ENCODE peak calls at places on chromosomes 4 and X, in ten cellular contexts. W, U, I, Q, S, J, B, K, R and M are unnamed samples. For H4K20me1, the result is how much of the 10 kb centered on the place peaks cover.

GRCh38 chrX:356385-357034 is 30.2 kb downstream of the PPP2R3B start:
- DNase-seq in W (peak), U (no peak), I (peak), Q (no peak), S (no peak), J (no peak), B (peak), K (peak), R (no peak), M (no peak)

GRCh38 chr4:108685036-108685686 is 34.8 kb downstream of the OSTC start:
- DNase-seq in W (peak), U (no peak), I (no peak), Q (no peak), S (no peak), J (no peak), B (no peak), K (no peak), R (peak), M (no peak)

GRCh38 chrX:108380222-108380621 is 58.0 kb downstream of the COL4A6 start:
- DNase-seq in W (no peak), U (no peak), I (no peak), Q (no peak), S (no peak), J (no peak), B (no peak), K (no peak), R (no peak), M (no peak)

GRCh38 chrX:120120223-120120622 is 4.5 kb upstream of the RHOXF1 start:
- DNase-seq in W (peak), U (no peak), I (peak), Q (no peak), S (no peak), J (no peak), B (peak), K (peak), R (no peak), M (no peak)

GRCh38 chr4:101075536-101075935 is 271.8 kb downstream of the PPP3CA start:
- DNase-seq in W (no peak), U (no peak), I (no peak), Q (no peak), S (no peak), J (no peak), B (no peak), K (no peak), R (no peak), M (no peak)

GRCh38 chr4:153641532-153641931 is 42.5 kb upstream of the TLR2 start:
- DNase-seq in W (no peak), U (no peak), I (no peak), Q (no peak), S (no peak), J (no peak), B (peak), K (no peak), R (no peak), M (no peak)

GRCh38 chr4:148273501-148273986 is 168.7 kb downstream of the NR3C2 start:
- DNase-seq in W (no peak), U (no peak), I (no peak), Q (no peak), S (no peak), J (no peak), B (no peak), K (no peak), R (no peak), M (no peak)

GRCh38 chr4:56215138-56215793 is 172.0 kb downstream of the AASDH start:
- DNase-seq in W (peak), U (no peak), I (no peak), Q (no peak), S (no peak), J (no peak), B (peak), K (peak), R (no peak), M (no peak)

GRCh38 chrX:17830211-17830610 is 30.9 kb downstream of the RAI2 start:
- DNase-seq in W (no peak), U (no peak), I (no peak), Q (no peak), S (no peak), J (no peak), B (no peak), K (no peak), R (no peak), M (no peak)

GRCh38 chr4:144948009-144948408 is 150.0 kb downstream of the ANAPC10 start:
- DNase-seq in W (peak), U (peak), I (no peak), Q (no peak), S (no peak), J (no peak), B (no peak), K (peak), R (no peak), M (no peak)

GRCh38 chr4:6228158-6229067 is 28.1 kb upstream of the JAKMIP1 start:
- DNase-seq in W (no peak), U (no peak), I (no peak), Q (peak), S (no peak), J (no peak), B (no peak), K (no peak), R (no peak), M (no peak)

GRCh38 chr4:60450054-60450453 is 750.1 kb upstream of the ADGRL3 start:
- DNase-seq in W (no peak), U (no peak), I (no peak), Q (no peak), S (no peak), J (no peak), B (no peak), K (no peak), R (no peak), M (no peak)

GRCh38 chr4:88878624-88879023 is 178.4 kb downstream of the FAM13A start:
- DNase-seq in W (no peak), U (no peak), I (no peak), Q (no peak), S (no peak), J (no peak), B (no peak), K (no peak), R (no peak), M (no peak)

GRCh38 chr4:177016541-177017141 is 223.9 kb upstream of the VEGFC start:
- DNase-seq in W (peak), U (no peak), I (peak), Q (no peak), S (no peak), J (no peak), B (peak), K (no peak), R (peak), M (no peak)

GRCh38 chr4:2408401-2408958 is 10.0 kb downstream of the ZFYVE28 start:
- DNase-seq in W (no peak), U (no peak), I (no peak), Q (peak), S (no peak), J (peak), B (peak), K (no peak), R (no peak), M (no peak)

GRCh38 chrX:118346258-118347094 is 570 bp downstream of the WDR44 start:
- DNase-seq in W (no peak), U (peak), I (no peak), Q (no peak), S (no peak), J (peak), B (peak), K (no peak), R (peak), M (no peak)

GRCh38 chrX:72540318-72540717 is 32.3 kb downstream of the HDAC8 start:
- DNase-seq in W (peak), U (no peak), I (peak), Q (no peak), S (no peak), J (peak), B (peak), K (no peak), R (no peak), M (no peak)

GRCh38 chr4:93879919-93880318 is 51.4 kb downstream of the ATOH1 start:
- DNase-seq in W (no peak), U (no peak), I (no peak), Q (no peak), S (no peak), J (no peak), B (no peak), K (no peak), R (no peak), M (no peak)

GRCh38 chr4:101037249-101037648 is 310.1 kb downstream of the PPP3CA start:
- DNase-seq in W (peak), U (no peak), I (no peak), Q (no peak), S (no peak), J (no peak), B (no peak), K (no peak), R (no peak), M (peak)

GRCh38 chr4:83075271-83075670 is 39.3 kb downstream of the PLAC8 start:
- DNase-seq in W (peak), U (no peak), I (peak), Q (no peak), S (no peak), J (no peak), B (no peak), K (no peak), R (no peak), M (no peak)

GRCh38 chrX:9341305-9342201 is 123.3 kb upstream of the TBL1X start:
- DNase-seq in W (peak), U (peak), I (peak), Q (peak), S (no peak), J (peak), B (peak), K (peak), R (no peak), M (no peak)

GRCh38 chr4:63063765-63064164 is 1345.5 kb downstream of the TECRL start:
- DNase-seq in W (peak), U (no peak), I (no peak), Q (no peak), S (no peak), J (no peak), B (no peak), K (no peak), R (no peak), M (no peak)

GRCh38 chr4:86595426-86595805 is 1.3 kb downstream of the PTPN13 start:
- DNase-seq in W (peak), U (peak), I (peak), Q (no peak), S (no peak), J (no peak), B (peak), K (peak), R (peak), M (no peak)

GRCh38 chr4:26619784-26620183 is 35.9 kb downstream of the TBC1D19 start:
- DNase-seq in W (peak), U (no peak), I (peak), Q (no peak), S (no peak), J (no peak), B (peak), K (peak), R (peak), M (no peak)

GRCh38 chr4:141571793-141572192 is 64.6 kb upstream of the IL15 start:
- DNase-seq in W (no peak), U (no peak), I (no peak), Q (no peak), S (no peak), J (no peak), B (no peak), K (no peak), R (no peak), M (no peak)

GRCh38 chrX:133350751-133351150 is 64.5 kb downstream of the GPC4 start:
- DNase-seq in W (no peak), U (no peak), I (no peak), Q (no peak), S (no peak), J (no peak), B (no peak), K (no peak), R (no peak), M (no peak)

GRCh38 chr4:950136-951020 is 18.1 kb downstream of the TMEM175 start:
- DNase-seq in W (no peak), U (no peak), I (no peak), Q (no peak), S (no peak), J (no peak), B (no peak), K (peak), R (no peak), M (no peak)

GRCh38 chr4:86338989-86339388 is 20.9 kb downstream of the MAPK10 start:
- DNase-seq in W (peak), U (no peak), I (peak), Q (no peak), S (peak), J (no peak), B (peak), K (peak), R (peak), M (peak)

GRCh38 chrX:118862086-118862485 is 38.5 kb downstream of the ZCCHC12 start:
- DNase-seq in W (no peak), U (peak), I (no peak), Q (no peak), S (no peak), J (no peak), B (no peak), K (no peak), R (no peak), M (no peak)

GRCh38 chr4:121720109-121720508 is 23.3 kb upstream of the ANXA5 start:
- DNase-seq in W (peak), U (no peak), I (no peak), Q (no peak), S (no peak), J (no peak), B (peak), K (peak), R (no peak), M (no peak)

GRCh38 chr4:166315721-166316467 is 442.9 kb downstream of the TLL1 start:
- DNase-seq in W (no peak), U (peak), I (no peak), Q (no peak), S (no peak), J (no peak), B (no peak), K (no peak), R (no peak), M (no peak)

GRCh38 chr4:52358855-52359254 is 300.2 kb downstream of the USP46 start:
- DNase-seq in W (no peak), U (no peak), I (no peak), Q (no peak), S (no peak), J (no peak), B (no peak), K (no peak), R (no peak), M (no peak)

GRCh38 chr4:5592272-5592671 is 116.1 kb downstream of the EVC2 start:
- DNase-seq in W (no peak), U (no peak), I (no peak), Q (peak), S (no peak), J (no peak), B (no peak), K (no peak), R (no peak), M (no peak)

GRCh38 chrX:155857561-155857960 is 23.6 kb upstream of the VAMP7 start:
- DNase-seq in W (no peak), U (no peak), I (no peak), Q (peak), S (no peak), J (peak), B (peak), K (no peak), R (no peak), M (no peak)
- TF ChIP-seq CTCF in W (peak), U (peak), I (peak), Q (peak), S (no peak), J (peak), B (peak), K (peak), R (peak), M (peak)

DNA sequence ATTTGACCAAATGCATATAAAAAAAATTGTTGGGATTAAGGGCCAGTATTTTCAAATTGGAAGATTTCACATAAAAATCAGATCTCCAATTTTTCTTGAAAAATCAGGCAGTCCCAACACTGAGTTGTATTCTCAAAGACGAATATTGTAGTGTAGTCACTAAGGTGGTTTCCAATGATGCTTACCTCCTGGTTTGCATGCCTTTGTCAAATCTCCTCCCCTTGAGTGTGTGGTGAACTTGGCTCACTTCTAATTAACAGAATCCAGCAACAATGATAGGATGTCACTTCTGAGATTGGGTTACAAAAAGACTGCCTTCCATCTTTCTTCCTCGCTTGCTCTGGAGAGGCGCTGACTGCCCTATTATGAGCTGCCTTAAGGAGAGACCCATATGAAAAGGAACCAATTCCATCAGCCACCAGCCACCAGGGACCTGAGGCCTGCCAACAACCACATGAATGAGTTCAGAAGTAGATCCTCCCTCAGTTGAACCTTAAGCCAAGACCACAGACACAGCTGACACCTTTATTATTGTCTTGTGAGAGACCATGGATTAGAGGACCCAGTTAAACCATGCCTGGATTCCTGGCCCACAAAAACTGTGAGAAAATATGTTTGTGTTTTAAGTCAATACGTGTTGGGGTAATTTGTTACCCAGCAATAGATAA is 31.2 kb upstream of the TSPAN5 start:
- DNase-seq in W (no peak), U (no peak), I (no peak), Q (no peak), S (no peak), J (no peak), B (no peak), K (no peak), R (no peak), M (no peak)
- H3K27ac ChIP-seq in W (no peak), U (no peak), I (no peak), Q (no peak), S (no peak), J (no peak), B (no peak), K (no peak), R (no peak), M (no peak)

GRCh38 chrX:68506649-68507048 is 7.8 kb downstream of the YIPF6 start:
- DNase-seq in W (no peak), U (no peak), I (no peak), Q (no peak), S (no peak), J (no peak), B (no peak), K (peak), R (no peak), M (no peak)
- H4K20me1 ChIP-seq in W (under half), U (under half), I (under half), Q (under half), S (under half), J (under half), B (under half), K (under half), R (under half), M (under half)

DNA sequence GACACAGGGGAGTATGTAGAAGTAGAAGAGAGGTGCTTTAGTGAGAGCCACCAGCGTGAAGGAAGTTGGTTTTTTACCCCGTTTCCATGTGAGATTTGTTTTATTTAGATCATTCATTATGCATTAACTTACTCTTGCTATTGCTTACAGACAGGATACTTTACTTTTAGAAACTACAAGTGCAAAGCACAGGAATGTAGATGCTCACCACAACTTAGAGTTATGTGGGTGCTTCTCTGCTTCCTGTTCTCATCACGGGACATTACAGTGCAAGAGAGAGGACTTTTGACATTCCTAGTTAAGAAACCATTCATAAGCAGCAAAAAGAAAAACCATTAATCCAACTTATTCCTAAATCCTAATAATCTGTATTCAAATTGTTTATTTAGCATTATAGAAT is 25.6 kb upstream of the SPANXD start:
- DNase-seq in W (peak), U (no peak), I (no peak), Q (no peak), S (no peak), J (no peak), B (no peak), K (no peak), R (no peak), M (no peak)
- TF ChIP-seq CTCF in W (no peak), U (no peak), I (no peak), Q (no peak), S (no peak), J (no peak), B (no peak), K (no peak), R (no peak), M (no peak)

GRCh38 chrX:110964761-110965160 is 131.2 kb upstream of the PAK3 start:
- DNase-seq in W (no peak), U (peak), I (no peak), Q (peak), S (no peak), J (no peak), B (no peak), K (no peak), R (no peak), M (no peak)

GRCh38 chrX:110966046-110966445 is 129.9 kb upstream of the PAK3 start:
- DNase-seq in W (no peak), U (no peak), I (no peak), Q (no peak), S (no peak), J (no peak), B (no peak), K (no peak), R (no peak), M (no peak)

GRCh38 chrX:110966839-110967238 is 129.2 kb upstream of the PAK3 start:
- DNase-seq in W (peak), U (no peak), I (no peak), Q (no peak), S (no peak), J (no peak), B (no peak), K (no peak), R (peak), M (no peak)

GRCh38 chrX:110965409-110965808 is 130.6 kb upstream of the PAK3 start:
- DNase-seq in W (peak), U (no peak), I (no peak), Q (no peak), S (no peak), J (no peak), B (no peak), K (no peak), R (peak), M (no peak)
- H3K27ac ChIP-seq in W (no peak), U (peak), I (no peak), Q (peak), S (no peak), J (no peak), B (no peak), K (no peak), R (no peak), M (no peak)

GRCh38 chrX:130830599-130831346 is 72.2 kb downstream of the ENOX2 start:
- DNase-seq in W (no peak), U (no peak), I (no peak), Q (no peak), S (no peak), J (no peak), B (no peak), K (no peak), R (no peak), M (no peak)
- H4K20me1 ChIP-seq in W (under half), U (under half), I (under half), Q (under half), S (under half), J (under half), B (under half), K (under half), R (under half), M (under half)

GRCh38 chr4:125316781-125317525 is 2.2 kb downstream of the FAT4 start:
- DNase-seq in W (peak), U (peak), I (peak), Q (peak), S (no peak), J (no peak), B (no peak), K (peak), R (peak), M (no peak)
- TF ChIP-seq CTCF in W (peak), U (peak), I (peak), Q (peak), S (peak), J (no peak), B (no peak), K (no peak), R (peak), M (peak)

GRCh38 chr4:23931489-23931830 is 41.6 kb upstream of the PPARGC1A start:
- DNase-seq in W (no peak), U (no peak), I (no peak), Q (no peak), S (no peak), J (no peak), B (no peak), K (no peak), R (no peak), M (no peak)
- H3K27ac ChIP-seq in W (no peak), U (no peak), I (no peak), Q (no peak), S (no peak), J (no peak), B (no peak), K (no peak), R (no peak), M (no peak)